ENCODE peak calls at places on chromosomes 3 and 15, in eight cellular contexts. G, B, T, N, J, Q, X and F are unnamed samples.

GRCh38 chr15:29968099-29968892 is 114.5 kb upstream of the GOLGA8J start:
- DNase-seq in B (no peak), T (peak), X (no peak), G (no peak), J (no peak), Q (no peak), N (no peak), F (no peak)

GRCh38 chr15:88664151-88664778 is 25.4 kb downstream of the ISG20 start:
- DNase-seq in X (peak), G (no peak), B (no peak), J (no peak), N (no peak), T (no peak), Q (no peak), F (no peak)

GRCh38 chr15:80780416-80781221 is 1.4 kb downstream of the CEMIP start:
- DNase-seq in X (peak), Q (peak), J (peak), T (peak), G (no peak), B (no peak), N (peak), F (no peak)

GRCh38 chr3:123383101-123384053 is 65.5 kb downstream of the ADCY5 start:
- DNase-seq in B (no peak), G (no peak), T (no peak), N (peak), X (no peak), Q (peak), J (no peak), F (no peak)

GRCh38 chr3:44993471-44994205 is 17.6 kb downstream of the EXOSC7 start:
- DNase-seq in X (no peak), Q (no peak), B (no peak), J (peak), T (no peak), N (no peak), G (no peak), F (no peak)

GRCh38 chr15:27219636-27220035 is 248.7 kb downstream of the GABRG3 start:
- DNase-seq in B (no peak), G (no peak), N (no peak), J (no peak), Q (no peak), X (no peak), T (no peak), F (no peak)

GRCh38 chr3:196150481-196150880 is 60.7 kb downstream of the ZDHHC19 start:
- DNase-seq in Q (no peak), T (no peak), N (no peak), G (no peak), B (no peak), X (no peak), J (no peak), F (no peak)

GRCh38 chr15:101070502-101071273 is 151.5 kb downstream of the LRRK1 start:
- DNase-seq in J (no peak), G (no peak), X (peak), T (no peak), Q (no peak), N (no peak), B (no peak), F (no peak)

GRCh38 chr15:38189651-38190280 is 62.9 kb upstream of the SPRED1 start:
- DNase-seq in Q (no peak), G (no peak), X (no peak), J (no peak), B (no peak), N (no peak), T (no peak), F (no peak)

GRCh38 chr15:85762039-85762755 is 32.5 kb downstream of the KLHL25 start:
- DNase-seq in T (no peak), G (no peak), B (no peak), X (no peak), N (no peak), Q (no peak), J (no peak), F (no peak)

GRCh38 chr15:42118650-42119531 is 24.5 kb upstream of the PLA2G4D start:
- DNase-seq in N (no peak), Q (no peak), G (no peak), B (no peak), T (peak), J (no peak), X (no peak), F (no peak)

GRCh38 chr3:36792342-36792741 is 28.0 kb upstream of the DCLK3 start:
- DNase-seq in X (peak), J (no peak), G (no peak), B (no peak), Q (peak), N (no peak), T (no peak), F (no peak)

GRCh38 chr3:90015688-90016356 is 908.4 kb downstream of the EPHA3 start:
- DNase-seq in Q (no peak), N (peak), B (no peak), X (no peak), J (no peak), T (no peak), G (no peak), F (no peak)

GRCh38 chr15:76391847-76392246 is 55.3 kb downstream of the ISL2 start:
- DNase-seq in N (no peak), X (no peak), B (no peak), Q (no peak), J (no peak), T (peak), G (no peak), F (no peak)

GRCh38 chr3:71025010-71025409 is 558.5 kb downstream of the FOXP1 start:
- DNase-seq in T (no peak), B (no peak), Q (no peak), G (no peak), X (no peak), J (no peak), N (no peak), F (no peak)

GRCh38 chr3:194555175-194556062 is 68.6 kb upstream of the ATP13A3 start:
- DNase-seq in B (no peak), Q (no peak), J (no peak), G (no peak), X (no peak), N (no peak), T (no peak), F (no peak)

GRCh38 chr15:48281674-48282073 is 49.6 kb upstream of the DUT start:
- DNase-seq in B (no peak), G (no peak), T (no peak), J (no peak), Q (no peak), X (no peak), N (no peak), F (no peak)

DNA sequence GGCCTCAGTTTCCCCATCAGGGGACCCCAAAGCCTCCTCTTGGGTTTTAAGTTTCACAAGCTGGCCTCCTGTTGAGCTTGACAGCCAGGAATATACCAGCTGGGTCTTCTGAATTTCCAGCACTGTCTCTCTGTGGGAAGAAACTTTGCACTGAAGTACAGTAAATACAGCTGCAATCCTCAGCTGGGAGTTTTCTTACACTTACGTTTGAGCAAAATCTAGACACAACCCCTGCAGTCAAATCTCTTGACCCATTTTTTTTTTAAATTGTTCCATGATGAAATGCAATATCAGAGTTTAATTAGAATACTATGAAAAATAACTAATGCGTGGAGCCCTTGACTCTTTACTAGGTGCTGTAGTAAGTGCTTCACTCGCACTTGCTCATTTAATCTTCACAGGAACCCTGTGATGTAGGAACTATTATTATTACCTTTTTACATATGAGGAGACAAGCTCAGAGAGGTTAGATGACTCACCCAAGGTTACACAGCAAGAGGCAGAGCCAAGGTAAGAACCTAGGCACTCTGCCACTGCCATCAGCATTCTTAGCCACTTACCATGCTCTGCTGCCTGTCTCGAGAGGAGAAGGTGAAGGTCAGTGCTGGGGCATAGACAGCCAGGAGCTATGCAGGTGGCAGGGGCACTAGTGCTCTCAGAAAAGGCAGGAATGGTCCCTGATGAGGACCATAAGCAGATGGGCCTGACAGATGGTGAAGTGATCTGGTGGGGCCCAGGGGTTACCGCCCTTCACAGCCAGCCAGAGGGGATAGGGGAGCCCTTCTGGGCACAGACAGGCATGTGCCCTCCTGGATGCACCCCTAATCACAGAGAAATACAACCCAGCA is 26.6 kb downstream of the ABTB1 start:
- DNase-seq in Q (no peak), J (peak), G (no peak), N (no peak), X (no peak), T (no peak), B (no peak), F (no peak)
- H3K27ac ChIP-seq in Q (no peak), J (peak), G (peak), N (peak), X (no peak), T (peak), B (no peak), F (peak)

GRCh38 chr3:158094235-158094916 is 11.8 kb downstream of the SHOX2 start:
- DNase-seq in J (no peak), B (peak), X (no peak), Q (no peak), G (no peak), N (no peak), T (no peak), F (no peak)
- TF ChIP-seq CTCF in J (no peak), B (no peak), X (peak), Q (peak), G (no peak), N (no peak), T (no peak), F (no peak)

GRCh38 chr3:172708905-172709775 is 1.7 kb downstream of the NCEH1 start:
- DNase-seq in N (no peak), G (no peak), X (no peak), J (no peak), Q (no peak), B (no peak), T (no peak), F (no peak)
- TF ChIP-seq POLR2A in N (no peak), G (no peak), X (no peak), J (no peak), Q (no peak), B (no peak), T (peak), F (no peak)

DNA sequence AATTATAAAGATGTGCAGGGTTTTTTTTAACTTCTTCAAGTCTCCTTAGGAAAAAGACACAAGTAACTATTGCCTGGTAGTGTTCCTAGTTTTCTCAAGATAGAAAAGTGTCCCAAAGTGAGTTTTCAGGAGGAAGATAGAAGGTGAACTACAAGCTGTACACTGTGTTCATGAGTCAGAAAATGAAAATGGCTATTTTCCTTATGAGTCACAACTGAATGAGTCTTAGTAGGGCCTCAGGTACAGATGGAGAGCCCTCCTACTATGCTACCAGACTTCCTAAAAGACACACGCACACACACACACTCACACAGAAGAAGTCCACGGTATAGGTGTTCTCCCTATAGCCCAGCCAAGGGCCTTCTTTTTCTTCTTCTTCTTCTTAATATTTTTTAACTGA is 3.1 kb downstream of the MYO1E start:
- DNase-seq in B (no peak), J (no peak), N (no peak), T (no peak), Q (no peak), G (no peak), X (no peak), F (no peak)
- H3K27ac ChIP-seq in B (no peak), J (no peak), N (no peak), T (no peak), Q (no peak), G (peak), X (no peak), F (no peak)